ENCODE peak calls at places on chromosomes 7 and 10, in seven cellular contexts. I is astrocyte of the cerebellum, F is RWPE1, M is Panc1, Y is nephron progenitor cell, R is tibial nerve, B is body of pancreas. A is an unnamed sample.

GRCh38 chr7:48158404-48158803 is 12.9 kb upstream of the ABCA13 start:
- DNase-seq in I (no peak), R (no peak), F (no peak), B (no peak), M (no peak), Y (no peak), A (no peak)

GRCh38 chr7:132500727-132501410 is 75.4 kb downstream of the PLXNA4 start:
- DNase-seq in B (peak), Y (no peak), M (no peak), I (peak), R (peak), F (no peak), A (no peak)

GRCh38 chr7:473211-473734 is 46.4 kb downstream of the PDGFA start:
- DNase-seq in Y (no peak), I (no peak), M (no peak), R (no peak), B (no peak), F (no peak), A (no peak)

GRCh38 chr10:116316533-116316932 is 7.7 kb upstream of the CCDC172 start:
- DNase-seq in R (no peak), F (no peak), B (no peak), M (no peak), Y (no peak), I (peak), A (no peak)

GRCh38 chr10:97762816-97763215 is 9.0 kb downstream of the SFRP5 start:
- DNase-seq in R (peak), B (peak), I (peak), Y (no peak), M (no peak), F (no peak), A (no peak)

GRCh38 chr7:47538846-47539311 is 43.0 kb downstream of the TNS3 start:
- DNase-seq in I (no peak), R (no peak), Y (no peak), M (no peak), F (no peak), B (no peak), A (no peak)

GRCh38 chr7:122132341-122132740 is 11.7 kb downstream of the AASS start:
- DNase-seq in Y (no peak), M (no peak), R (no peak), I (peak), B (no peak), F (no peak), A (peak)

GRCh38 chr7:74637745-74638144 is 19.8 kb upstream of the GTF2I start:
- DNase-seq in R (no peak), Y (no peak), B (no peak), F (no peak), M (no peak), I (no peak), A (no peak)

DNA sequence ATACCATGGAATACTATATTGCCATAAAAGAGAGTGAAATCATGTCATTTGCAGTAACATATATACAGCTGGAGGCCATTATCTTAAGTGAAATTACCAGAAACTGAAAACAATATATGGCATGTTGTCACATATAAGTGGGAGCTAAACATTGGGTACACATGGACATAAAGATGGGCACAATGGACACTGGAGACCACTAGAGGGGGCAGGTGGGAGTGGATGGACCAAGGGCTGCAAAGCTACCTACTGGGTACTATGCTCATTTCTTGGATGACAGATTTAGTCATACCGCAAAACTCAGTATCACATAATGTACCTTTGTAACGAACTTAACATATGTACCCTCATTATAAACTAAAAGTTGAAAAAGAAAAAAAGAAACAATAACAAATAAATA is 1167.6 kb downstream of the NXPH1 start:
- DNase-seq in B (no peak), M (no peak), F (no peak), Y (peak), I (no peak), R (no peak), A (no peak)
- TF ChIP-seq CTCF in B (no peak), M (peak), F (no peak), Y (peak), I (peak), R (no peak), A (no peak)

DNA sequence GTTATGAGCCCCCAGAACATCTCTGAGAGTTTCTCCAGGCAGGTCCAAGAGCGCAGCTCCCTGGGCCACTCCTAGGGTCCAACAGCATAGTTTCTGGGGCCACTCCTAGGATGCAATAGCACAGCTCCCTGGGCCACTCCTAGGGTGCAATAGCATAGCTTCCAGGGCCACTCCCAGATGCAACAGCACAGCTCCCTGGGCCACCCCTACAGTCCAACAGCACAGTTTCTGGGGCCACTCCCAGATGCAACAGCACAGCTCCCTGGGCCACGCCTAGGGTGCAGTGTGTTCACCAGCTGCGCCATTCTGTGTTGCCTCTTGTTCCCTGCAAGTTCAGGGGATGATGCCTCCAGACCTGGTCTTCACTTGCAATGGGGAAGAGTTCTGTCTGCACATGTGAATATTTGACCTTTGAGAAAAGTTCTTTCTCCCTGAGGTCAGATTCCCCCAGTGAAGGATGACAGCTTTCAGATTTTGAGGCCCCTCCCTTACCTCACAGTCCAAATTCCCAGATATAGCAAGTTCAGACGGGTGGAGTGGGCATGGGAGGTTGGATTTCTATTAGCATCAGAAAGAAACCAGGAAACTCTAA is 43.0 kb upstream of the LEP start:
- DNase-seq in I (no peak), F (no peak), R (no peak), M (no peak), Y (no peak), B (no peak), A (no peak)
- TF ChIP-seq CTCF in I (no peak), F (no peak), R (no peak), M (no peak), Y (no peak), B (no peak), A (no peak)

GRCh38 chr10:82969405-82969804 is 1094.4 kb downstream of the NRG3 start:
- DNase-seq in F (no peak), M (no peak), R (no peak), I (peak), B (no peak), Y (no peak), A (no peak)
- TF ChIP-seq CTCF in F (peak), M (peak), R (peak), I (peak), B (peak), Y (no peak), A (no peak)

GRCh38 chr7:154931906-154932305 is 71.0 kb downstream of the PAXIP1 start:
- DNase-seq in I (peak), M (no peak), B (no peak), Y (no peak), F (no peak), R (no peak), A (no peak)

GRCh38 chr7:154928136-154929005 is 74.6 kb downstream of the PAXIP1 start:
- DNase-seq in I (peak), B (peak), Y (no peak), R (no peak), F (peak), M (peak), A (peak)

GRCh38 chr7:154929006-154929726 is 73.8 kb downstream of the PAXIP1 start:
- DNase-seq in M (no peak), I (no peak), R (no peak), F (no peak), Y (no peak), B (no peak), A (no peak)

DNA sequence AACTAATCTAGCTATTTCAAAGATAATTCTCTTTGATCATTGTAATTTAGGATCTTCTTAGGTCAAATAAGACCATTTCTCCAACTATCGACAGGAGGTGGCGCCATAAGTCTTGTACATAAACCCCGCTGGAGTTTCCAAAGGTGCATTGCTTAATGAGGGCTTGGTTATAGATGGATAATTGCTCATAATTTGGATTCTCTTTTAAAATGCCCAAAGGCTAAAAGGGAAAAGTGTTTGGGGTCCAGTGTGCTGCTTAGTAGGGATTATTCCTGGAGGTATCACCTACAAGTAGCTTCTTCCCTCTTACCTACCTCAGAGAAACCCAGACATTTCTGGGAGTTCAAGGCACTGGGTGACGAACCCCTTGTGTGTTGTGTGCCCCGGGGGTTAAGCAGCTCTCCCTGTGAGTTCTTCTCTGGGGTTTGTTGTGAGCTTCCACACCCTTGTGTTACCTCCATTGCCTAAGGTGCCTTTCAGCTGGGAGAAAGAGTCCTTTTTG is 75.2 kb downstream of the PAXIP1 start:
- DNase-seq in R (peak), Y (peak), F (peak), B (peak), M (peak), I (peak), A (peak)
- TF ChIP-seq CTCF in R (peak), Y (peak), F (peak), B (peak), M (peak), I (peak), A (peak)

DNA sequence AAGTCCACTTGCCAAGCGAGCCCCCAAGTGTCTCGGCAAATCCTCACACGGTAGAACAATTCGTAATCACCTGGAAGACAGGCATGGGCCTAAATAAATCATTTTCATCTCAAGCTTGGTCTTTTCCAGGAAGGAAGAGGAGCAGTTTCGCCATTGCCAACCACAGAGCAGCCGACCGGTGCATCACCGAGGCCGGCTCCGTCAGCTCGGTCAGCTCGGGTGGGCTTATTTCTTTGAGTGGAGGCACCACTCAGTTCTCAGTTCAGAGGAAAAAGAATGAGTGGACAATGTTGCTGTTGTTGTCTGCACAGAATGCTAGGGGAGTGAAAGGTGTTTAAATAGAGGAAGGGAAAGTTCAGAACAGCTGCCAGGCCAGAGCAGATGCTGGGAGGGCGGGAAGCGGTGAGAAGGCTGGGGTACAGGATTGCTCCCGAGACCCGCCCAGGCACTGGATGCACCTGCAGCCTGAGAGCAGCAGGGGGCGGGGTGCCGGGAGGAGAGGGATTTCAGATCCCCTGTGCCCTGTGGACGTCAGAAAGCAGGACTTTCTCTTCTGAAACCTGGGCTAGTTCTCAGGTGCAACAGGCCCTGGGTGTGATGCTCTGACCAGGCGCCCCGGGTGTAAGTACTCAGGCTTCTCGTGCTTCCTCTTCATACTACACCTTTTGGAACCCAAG is 17.7 kb upstream of the IGFBP3 start:
- DNase-seq in F (no peak), B (no peak), Y (peak), M (no peak), I (no peak), R (no peak), A (no peak)
- TF ChIP-seq CTCF in F (no peak), B (peak), Y (peak), M (peak), I (no peak), R (no peak), A (peak)